ENCODE peak calls at places on chromosomes 4 and X, in ten cellular contexts. U is GM23338, R is HCT116, J is WERI-Rb-1, W is ovary, G is heart right ventricle, B is PC-3, O is body of pancreas, I is mammary epithelial cell, F is lung. P is an unnamed sample.

GRCh38 chrX:132769609-132770008 is 188.8 kb downstream of the HS6ST2 start:
- DNase-seq in U (no peak), R (no peak), J (no peak), W (no peak), G (no peak), B (no peak), O (no peak), I (no peak), F (no peak), P (no peak)

GRCh38 chr4:103136671-103137445 is 37.2 kb upstream of the BDH2 start:
- DNase-seq in U (no peak), R (no peak), J (no peak), W (no peak), G (no peak), B (no peak), O (no peak), I (no peak), F (no peak), P (no peak)

GRCh38 chrX:78024349-78025108 is 55.1 kb upstream of the PGAM4 start:
- DNase-seq in U (peak; percentile 51), R (peak; percentile 43), J (peak; percentile 14), W (no peak), G (no peak), B (peak; percentile 71), O (peak; percentile 73), I (peak; percentile 23), F (peak; percentile 31), P (no peak)

GRCh38 chrX:2177541-2177940 is 323.2 kb downstream of the DHRSX start:
- DNase-seq in U (no peak), R (no peak), J (no peak), W (no peak), G (no peak), B (no peak), O (no peak), I (no peak), F (no peak), P (no peak)

GRCh38 chr4:117965608-117966007 is 68.7 kb upstream of the NDST3 start:
- DNase-seq in U (no peak), R (no peak), J (peak; percentile 34), W (no peak), G (no peak), B (no peak), O (no peak), I (no peak), F (no peak), P (no peak)

GRCh38 chrX:9622128-9622527 is 143.5 kb downstream of the GPR143 start:
- DNase-seq in U (no peak), R (no peak), J (no peak), W (no peak), G (no peak), B (no peak), O (no peak), I (no peak), F (peak; percentile 7), P (no peak)

GRCh38 chrX:113699939-113700338 is 859.3 kb upstream of the AMOT start:
- DNase-seq in U (no peak), R (no peak), J (no peak), W (no peak), G (no peak), B (no peak), O (no peak), I (no peak), F (no peak), P (no peak)

GRCh38 chr4:125352521-125352920 is 37.8 kb downstream of the FAT4 start:
- DNase-seq in U (no peak), R (no peak), J (no peak), W (no peak), G (no peak), B (no peak), O (no peak), I (no peak), F (no peak), P (no peak)

GRCh38 chr4:54234497-54235205 is 5.6 kb downstream of the PDGFRA start:
- DNase-seq in U (peak; percentile 6), R (no peak), J (no peak), W (no peak), G (no peak), B (no peak), O (no peak), I (no peak), F (no peak), P (no peak)
- TF ChIP-seq CTCF in U (no peak), R (peak; percentile 10), J (no peak), W (no peak), G (no peak), B (peak; percentile 4), O (no peak), I (no peak), F (no peak), P (no peak)

GRCh38 chr4:13527192-13527982 is 16.9 kb downstream of the NKX3-2 start:
- DNase-seq in U (no peak), R (no peak), J (peak; percentile 8), W (no peak), G (no peak), B (no peak), O (no peak), I (no peak), F (peak; percentile 22), P (no peak)

GRCh38 chr4:13526658-13527057 is 17.6 kb downstream of the NKX3-2 start:
- DNase-seq in U (no peak), R (no peak), J (no peak), W (no peak), G (no peak), B (no peak), O (no peak), I (no peak), F (no peak), P (no peak)

GRCh38 chr4:13524504-13525243 is 19.6 kb downstream of the NKX3-2 start:
- DNase-seq in U (peak; percentile 77), R (no peak), J (peak; percentile 4), W (no peak), G (no peak), B (no peak), O (peak; percentile 19), I (no peak), F (no peak), P (no peak)

GRCh38 chr4:13523591-13524503 is 20.5 kb downstream of the NKX3-2 start:
- DNase-seq in U (peak; percentile 71), R (no peak), J (peak; percentile 5), W (no peak), G (no peak), B (no peak), O (no peak), I (no peak), F (no peak), P (no peak)

DNA sequence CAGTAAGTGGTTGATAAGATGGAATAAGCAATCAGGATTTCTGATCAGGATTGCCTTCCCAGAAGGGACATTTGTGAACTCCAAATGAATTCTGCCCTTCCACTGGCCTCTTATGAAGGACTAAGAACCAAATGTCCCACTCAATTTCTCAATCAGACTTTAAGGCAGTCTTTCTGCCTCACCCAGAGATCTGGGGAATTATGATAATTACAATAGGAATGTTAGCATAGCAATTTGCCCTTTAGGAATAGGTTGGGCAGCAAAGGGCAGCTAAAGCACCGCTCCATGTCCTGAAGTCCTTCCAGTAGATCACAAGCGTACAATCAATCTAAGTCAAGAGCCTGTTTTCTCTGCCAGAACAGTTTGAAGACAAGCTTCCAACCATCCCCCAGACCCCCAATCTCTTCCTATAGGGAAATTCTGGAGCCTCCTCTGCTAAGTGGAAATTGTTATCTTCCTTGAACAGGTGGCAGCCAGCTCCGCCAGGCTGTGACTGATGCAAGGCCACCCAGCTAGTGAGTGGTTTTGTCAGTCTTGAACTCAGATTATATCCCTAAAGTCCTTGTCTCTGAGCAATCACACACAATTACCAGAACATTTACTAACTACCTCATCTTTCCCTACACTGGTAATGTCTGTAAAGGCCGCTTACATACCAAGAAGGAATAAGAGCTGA is 18.6 kb downstream of the NKX3-2 start:
- DNase-seq in U (peak; percentile 38), R (no peak), J (no peak), W (no peak), G (no peak), B (no peak), O (no peak), I (no peak), F (no peak), P (no peak)
- H3K27me3 ChIP-seq in U (peaks cover 100% of the 10 kb centered on the region), R (no peaks in the 10 kb centered on the region), J (peaks cover 4% of the 10 kb centered on the region), W (no peaks in the 10 kb centered on the region), G (peaks cover 99% of the 10 kb centered on the region), B (peaks cover 36% of the 10 kb centered on the region), O (peaks cover 61% of the 10 kb centered on the region), I (peaks cover 51% of the 10 kb centered on the region), F (peaks cover 22% of the 10 kb centered on the region), P (peaks cover 15% of the 10 kb centered on the region)

DNA sequence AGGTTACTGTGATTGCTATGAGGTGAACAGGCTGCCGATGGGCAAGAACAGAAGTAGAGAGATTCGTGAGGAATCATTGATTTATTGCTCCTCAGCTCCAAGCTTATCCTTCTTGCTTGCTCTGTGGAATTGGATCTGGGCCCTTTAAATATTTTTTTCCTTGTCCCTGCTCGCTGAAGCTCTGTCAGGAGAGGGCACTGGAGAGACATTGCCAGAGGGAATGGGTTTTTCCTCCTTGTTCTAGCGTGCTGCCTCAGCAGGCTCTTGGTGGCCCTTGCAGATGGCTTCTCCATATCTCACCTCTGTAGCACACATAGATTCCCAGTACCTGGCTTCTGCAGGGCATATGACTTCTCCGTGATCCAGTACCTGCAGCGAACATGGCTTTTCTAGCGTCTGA is 67.4 kb downstream of the CNGA2 start:
- DNase-seq in U (peak; percentile 17), R (no peak), J (peak; percentile 18), W (no peak), G (no peak), B (no peak), O (no peak), I (no peak), F (no peak), P (no peak)
- TF ChIP-seq CTCF in U (peak; percentile 30), R (peak; percentile 34), J (peak; percentile 35), W (no peak), G (no peak), B (peak; percentile 14), O (no peak), I (no peak), F (no peak), P (no peak)

GRCh38 chrX:28058906-28059305 is 77.7 kb upstream of the DCAF8L1 start:
- DNase-seq in U (no peak), R (no peak), J (no peak), W (no peak), G (no peak), B (peak; percentile 28), O (no peak), I (no peak), F (no peak), P (no peak)
- H3K27me3 ChIP-seq in U (no peaks in the 10 kb centered on the region), R (no peaks in the 10 kb centered on the region), J (no peaks in the 10 kb centered on the region), W (no peaks in the 10 kb centered on the region), G (no peaks in the 10 kb centered on the region), B (no peaks in the 10 kb centered on the region), O (no peaks in the 10 kb centered on the region), I (no peaks in the 10 kb centered on the region), F (no peaks in the 10 kb centered on the region), P (no peaks in the 10 kb centered on the region)

GRCh38 chrX:264634-265455 is 16.3 kb upstream of the PLCXD1 start:
- DNase-seq in U (no peak), R (no peak), J (peak; percentile 3), W (no peak), G (no peak), B (no peak), O (peak; percentile 78), I (no peak), F (no peak), P (no peak)
- TF ChIP-seq CTCF in U (no peak), R (no peak), J (no peak), W (no peak), G (no peak), B (no peak), O (no peak), I (no peak), F (no peak), P (no peak)

GRCh38 chr4:76688737-76689078 is 209.2 kb downstream of the SOWAHB start:
- DNase-seq in U (peak; percentile 44), R (no peak), J (no peak), W (no peak), G (no peak), B (peak; percentile 34), O (no peak), I (no peak), F (no peak), P (no peak)
- H3K27me3 ChIP-seq in U (peaks cover 15% of the 10 kb centered on the region), R (no peaks in the 10 kb centered on the region), J (no peaks in the 10 kb centered on the region), W (no peaks in the 10 kb centered on the region), G (peaks cover 9% of the 10 kb centered on the region), B (no peaks in the 10 kb centered on the region), O (no peaks in the 10 kb centered on the region), I (no peaks in the 10 kb centered on the region), F (no peaks in the 10 kb centered on the region), P (no peaks in the 10 kb centered on the region)

P was measured in thoracic aorta.